ENCODE peak calls at places on chromosomes 4 and X, in six cellular contexts. D is fibroblast of mammary gland; T is activated CD4-positive, alpha-beta T cell treated with anti-CD3 and anti-CD28 coated beads, Interleukin-2, amount 10 ng/mL, durations not matched to agents 7 days and 5 days; Z is HL-60; N is NCI-H1092 treated with DMSO at 0.1 percent for 48 hours; V is epithelial cell of esophagus. X is an unnamed sample.

GRCh38 chr4:4386736-4387392 is at the start of gene NSG1:
- DNase-seq in T (peak; percentile 52), N (peak; percentile 64), Z (no peak), D (peak; percentile 14), V (peak; percentile 69), X (peak; percentile 37)

GRCh38 chr4:45099471-45099870 is 373.1 kb upstream of the GNPDA2 start:
- DNase-seq in D (no peak), T (no peak), V (no peak), N (no peak), Z (no peak), X (no peak)

GRCh38 chrX:40755291-40756249 is 20.2 kb upstream of the MED14 start:
- DNase-seq in D (peak; percentile 33), V (peak; percentile 3), Z (no peak), N (no peak), T (no peak), X (peak; percentile 3)

GRCh38 chr4:102789317-102789717 is 28.5 kb upstream of the MANBA start:
- DNase-seq in T (no peak), N (no peak), V (peak; percentile 61), Z (no peak), D (peak; percentile 76), X (peak; percentile 60)

GRCh38 chr4:15945516-15945915 is 7.0 kb upstream of the FGFBP1 start:
- DNase-seq in Z (peak; percentile 51), D (peak; percentile 10), T (no peak), N (no peak), V (no peak), X (no peak)

GRCh38 chrX:67700607-67701006 is 156.8 kb downstream of the AR start:
- DNase-seq in T (no peak), Z (no peak), N (no peak), D (peak; percentile 40), V (peak; percentile 0), X (peak; percentile 13)

GRCh38 chr4:180640193-180640592 is 1603.0 kb upstream of the TENM3 start:
- DNase-seq in D (no peak), T (no peak), Z (no peak), N (no peak), V (no peak), X (no peak)

GRCh38 chrX:53347948-53348347 is 66.6 kb upstream of the IQSEC2 start:
- DNase-seq in Z (no peak), N (no peak), V (no peak), D (no peak), T (no peak), X (no peak)

GRCh38 chr4:93183589-93183988 is 645.0 kb upstream of the ATOH1 start:
- DNase-seq in Z (no peak), V (peak; percentile 78), N (peak; percentile 88), T (no peak), D (no peak), X (peak; percentile 81)

GRCh38 chrX:128460835-128461234 is 408.6 kb upstream of the ACTRT1 start:
- DNase-seq in D (no peak), V (peak; percentile 16), Z (no peak), N (peak; percentile 0), T (no peak), X (no peak)

X was measured in bronchial epithelial cell.